ENCODE peak calls at places on chromosome 1, in seven cellular contexts. One of them, this sample, is unnamed.
A peak's percentile ranks its signal among the peaks of the same experiment; 100 is the strongest.

GRCh38 chr1:1221887-1222574 is 8.1 kb upstream of the TNFRSF4 start:
- DNase-seq in transverse colon: peak; percentile 44
- DNase-seq in CD4-positive, alpha-beta T cell: no peak
- DNase-seq in Calu3: no peak
- DNase-seq in cardiac muscle cell: no peak
- DNase-seq in B cell: no peak
- DNase-seq in endothelial cell of umbilical vein: no peak
- DNase-seq in this sample: no peak

GRCh38 chr1:80994934-80995333 is 805.8 kb upstream of the ADGRL2 start:
- DNase-seq in transverse colon: no peak
- DNase-seq in CD4-positive, alpha-beta T cell: no peak
- DNase-seq in Calu3: no peak
- DNase-seq in cardiac muscle cell: peak; percentile 5
- DNase-seq in B cell: no peak
- DNase-seq in endothelial cell of umbilical vein: no peak
- DNase-seq in this sample: no peak

GRCh38 chr1:201593200-201593828 is 54.4 kb downstream of the NAV1 start:
- DNase-seq in transverse colon: peak; percentile 44
- DNase-seq in CD4-positive, alpha-beta T cell: no peak
- DNase-seq in Calu3: no peak
- DNase-seq in cardiac muscle cell: peak; percentile 97
- DNase-seq in B cell: no peak
- DNase-seq in endothelial cell of umbilical vein: peak; percentile 85
- DNase-seq in this sample: no peak

GRCh38 chr1:29416825-29417557 is 180.7 kb downstream of the PTPRU start:
- DNase-seq in transverse colon: no peak
- DNase-seq in CD4-positive, alpha-beta T cell: no peak
- DNase-seq in Calu3: no peak
- DNase-seq in cardiac muscle cell: peak; percentile 69
- DNase-seq in B cell: no peak
- DNase-seq in endothelial cell of umbilical vein: no peak
- DNase-seq in this sample: no peak

GRCh38 chr1:162680419-162681126 is 48.3 kb downstream of the DDR2 start:
- DNase-seq in transverse colon: no peak
- DNase-seq in CD4-positive, alpha-beta T cell: no peak
- DNase-seq in Calu3: no peak
- DNase-seq in cardiac muscle cell: no peak
- DNase-seq in B cell: no peak
- DNase-seq in endothelial cell of umbilical vein: no peak
- DNase-seq in this sample: no peak

GRCh38 chr1:222042120-222042519 is 300.2 kb upstream of the DUSP10 start:
- DNase-seq in transverse colon: no peak
- DNase-seq in CD4-positive, alpha-beta T cell: no peak
- DNase-seq in Calu3: no peak
- DNase-seq in cardiac muscle cell: peak; percentile 13
- DNase-seq in B cell: no peak
- DNase-seq in endothelial cell of umbilical vein: no peak
- DNase-seq in this sample: no peak

GRCh38 chr1:101566883-101567538 is 330.2 kb downstream of the S1PR1 start:
- DNase-seq in transverse colon: peak; percentile 15
- DNase-seq in CD4-positive, alpha-beta T cell: no peak
- DNase-seq in Calu3: no peak
- DNase-seq in cardiac muscle cell: no peak
- DNase-seq in B cell: no peak
- DNase-seq in endothelial cell of umbilical vein: no peak
- DNase-seq in this sample: no peak

GRCh38 chr1:117662667-117663066 is 56.8 kb downstream of the TENT5C start:
- DNase-seq in transverse colon: no peak
- DNase-seq in CD4-positive, alpha-beta T cell: no peak
- DNase-seq in Calu3: no peak
- DNase-seq in cardiac muscle cell: no peak
- DNase-seq in B cell: no peak
- DNase-seq in endothelial cell of umbilical vein: no peak
- DNase-seq in this sample: no peak

GRCh38 chr1:231694465-231695077 is 68.0 kb downstream of the DISC1 start:
- DNase-seq in transverse colon: no peak
- DNase-seq in CD4-positive, alpha-beta T cell: no peak
- DNase-seq in Calu3: no peak
- DNase-seq in cardiac muscle cell: no peak
- DNase-seq in B cell: no peak
- DNase-seq in endothelial cell of umbilical vein: no peak
- DNase-seq in this sample: no peak

GRCh38 chr1:203040518-203041275 is 14.4 kb downstream of the PPFIA4 start:
- DNase-seq in transverse colon: no peak
- DNase-seq in CD4-positive, alpha-beta T cell: no peak
- DNase-seq in Calu3: no peak
- DNase-seq in cardiac muscle cell: no peak
- DNase-seq in B cell: no peak
- DNase-seq in endothelial cell of umbilical vein: no peak
- DNase-seq in this sample: no peak

GRCh38 chr1:203038217-203038741 is 12.0 kb downstream of the PPFIA4 start:
- DNase-seq in transverse colon: peak; percentile 18
- DNase-seq in CD4-positive, alpha-beta T cell: no peak
- DNase-seq in Calu3: no peak
- DNase-seq in cardiac muscle cell: peak; percentile 65
- DNase-seq in B cell: no peak
- DNase-seq in endothelial cell of umbilical vein: no peak
- DNase-seq in this sample: no peak

GRCh38 chr1:203041351-203041932 is 15.2 kb downstream of the PPFIA4 start:
- DNase-seq in transverse colon: no peak
- DNase-seq in CD4-positive, alpha-beta T cell: no peak
- DNase-seq in Calu3: no peak
- DNase-seq in cardiac muscle cell: no peak
- DNase-seq in B cell: no peak
- DNase-seq in endothelial cell of umbilical vein: no peak
- DNase-seq in this sample: no peak

GRCh38 chr1:203038891-203039608 is 12.8 kb downstream of the PPFIA4 start:
- DNase-seq in transverse colon: peak; percentile 74
- DNase-seq in CD4-positive, alpha-beta T cell: peak; percentile 46
- DNase-seq in Calu3: peak; percentile 83
- DNase-seq in cardiac muscle cell: peak; percentile 78
- DNase-seq in B cell: peak; percentile 72
- DNase-seq in endothelial cell of umbilical vein: peak; percentile 57
- DNase-seq in this sample: peak; percentile 56

GRCh38 chr1:203039609-203040517 is 13.6 kb downstream of the PPFIA4 start:
- DNase-seq in transverse colon: no peak
- DNase-seq in CD4-positive, alpha-beta T cell: no peak
- DNase-seq in Calu3: peak; percentile 26
- DNase-seq in cardiac muscle cell: no peak
- DNase-seq in B cell: no peak
- DNase-seq in endothelial cell of umbilical vein: no peak
- DNase-seq in this sample: no peak
- TF ChIP-seq CTCF in transverse colon: no peak
- TF ChIP-seq CTCF in CD4-positive, alpha-beta T cell: no peak
- TF ChIP-seq CTCF in Calu3: no peak
- TF ChIP-seq CTCF in cardiac muscle cell: peak; percentile 42
- TF ChIP-seq CTCF in B cell: peak; percentile 55
- TF ChIP-seq CTCF in endothelial cell of umbilical vein: no peak
- TF ChIP-seq CTCF in this sample: peak; percentile 33

GRCh38 chr1:212261361-212261929 is 23.8 kb upstream of the PPP2R5A start:
- DNase-seq in transverse colon: no peak
- DNase-seq in CD4-positive, alpha-beta T cell: no peak
- DNase-seq in Calu3: peak; percentile 27
- DNase-seq in cardiac muscle cell: no peak
- DNase-seq in B cell: no peak
- DNase-seq in endothelial cell of umbilical vein: no peak
- DNase-seq in this sample: no peak
- TF ChIP-seq CTCF in transverse colon: no peak
- TF ChIP-seq CTCF in CD4-positive, alpha-beta T cell: no peak
- TF ChIP-seq CTCF in Calu3: no peak
- TF ChIP-seq CTCF in cardiac muscle cell: no peak
- TF ChIP-seq CTCF in B cell: no peak
- TF ChIP-seq CTCF in endothelial cell of umbilical vein: no peak
- TF ChIP-seq CTCF in this sample: no peak

DNA sequence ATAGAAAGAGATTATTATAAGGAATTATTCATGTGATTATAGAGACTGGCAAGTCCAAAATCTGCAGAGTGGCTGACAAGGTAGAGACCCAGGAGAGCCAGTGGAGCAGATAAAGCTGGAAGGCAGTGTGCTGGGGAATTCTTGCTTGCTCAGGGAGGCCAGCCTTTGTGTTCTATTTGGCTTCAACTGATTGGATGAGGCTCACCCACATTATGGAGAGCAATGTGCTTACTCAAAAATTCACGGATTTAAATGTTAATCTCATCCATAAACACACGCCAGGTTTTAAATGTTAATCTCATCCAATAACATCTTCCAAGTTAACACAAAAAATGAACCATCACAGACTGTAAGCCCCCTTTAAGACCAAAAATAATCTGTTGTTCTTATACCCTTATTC is 30.2 kb upstream of the PHGDH start:
- DNase-seq in transverse colon: no peak
- DNase-seq in CD4-positive, alpha-beta T cell: no peak
- DNase-seq in Calu3: no peak
- DNase-seq in cardiac muscle cell: no peak
- DNase-seq in B cell: no peak
- DNase-seq in endothelial cell of umbilical vein: no peak
- DNase-seq in this sample: no peak
- TF ChIP-seq CTCF in transverse colon: no peak
- TF ChIP-seq CTCF in CD4-positive, alpha-beta T cell: no peak
- TF ChIP-seq CTCF in Calu3: no peak
- TF ChIP-seq CTCF in cardiac muscle cell: no peak
- TF ChIP-seq CTCF in B cell: no peak
- TF ChIP-seq CTCF in endothelial cell of umbilical vein: no peak
- TF ChIP-seq CTCF in this sample: no peak

GRCh38 chr1:8763888-8764287 is 53.6 kb downstream of the RERE start:
- DNase-seq in transverse colon: no peak
- DNase-seq in CD4-positive, alpha-beta T cell: no peak
- DNase-seq in Calu3: no peak
- DNase-seq in cardiac muscle cell: peak; percentile 48
- DNase-seq in B cell: peak; percentile 18
- DNase-seq in endothelial cell of umbilical vein: peak; percentile 13
- DNase-seq in this sample: no peak
- TF ChIP-seq CTCF in transverse colon: no peak
- TF ChIP-seq CTCF in CD4-positive, alpha-beta T cell: no peak
- TF ChIP-seq CTCF in Calu3: no peak
- TF ChIP-seq CTCF in cardiac muscle cell: no peak
- TF ChIP-seq CTCF in B cell: no peak
- TF ChIP-seq CTCF in endothelial cell of umbilical vein: no peak
- TF ChIP-seq CTCF in this sample: no peak

DNA sequence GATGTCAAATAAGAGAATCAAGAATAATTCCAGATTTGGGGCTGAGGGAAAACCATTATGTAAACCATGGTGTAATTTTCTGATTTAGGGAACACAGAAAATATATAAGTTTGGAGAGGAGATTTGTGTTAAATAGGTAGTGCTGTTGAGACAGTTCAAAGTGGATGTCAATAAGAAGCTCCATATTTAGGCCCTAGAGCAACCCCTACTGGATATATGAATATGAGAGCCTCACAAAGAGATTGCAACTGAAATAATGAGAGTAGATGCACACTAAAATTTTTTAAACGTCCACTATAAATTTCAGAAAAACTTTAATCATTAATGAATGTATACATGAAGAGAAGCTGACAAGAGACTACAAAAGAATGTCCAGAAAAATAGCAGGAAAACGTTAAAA is 1447.8 kb upstream of the PRMT6 start:
- DNase-seq in transverse colon: no peak
- DNase-seq in CD4-positive, alpha-beta T cell: no peak
- DNase-seq in Calu3: no peak
- DNase-seq in cardiac muscle cell: no peak
- DNase-seq in B cell: no peak
- DNase-seq in endothelial cell of umbilical vein: no peak
- DNase-seq in this sample: no peak
- TF ChIP-seq CTCF in transverse colon: no peak
- TF ChIP-seq CTCF in CD4-positive, alpha-beta T cell: no peak
- TF ChIP-seq CTCF in Calu3: no peak
- TF ChIP-seq CTCF in cardiac muscle cell: no peak
- TF ChIP-seq CTCF in B cell: no peak
- TF ChIP-seq CTCF in endothelial cell of umbilical vein: no peak
- TF ChIP-seq CTCF in this sample: no peak

GRCh38 chr1:61655453-61655852 is 69.5 kb downstream of the TM2D1 start:
- DNase-seq in transverse colon: no peak
- DNase-seq in CD4-positive, alpha-beta T cell: no peak
- DNase-seq in Calu3: no peak
- DNase-seq in cardiac muscle cell: no peak
- DNase-seq in B cell: no peak
- DNase-seq in endothelial cell of umbilical vein: no peak
- DNase-seq in this sample: no peak

GRCh38 chr1:61654067-61654466 is 70.9 kb downstream of the TM2D1 start:
- DNase-seq in transverse colon: no peak
- DNase-seq in CD4-positive, alpha-beta T cell: no peak
- DNase-seq in Calu3: no peak
- DNase-seq in cardiac muscle cell: no peak
- DNase-seq in B cell: no peak
- DNase-seq in endothelial cell of umbilical vein: no peak
- DNase-seq in this sample: no peak

DNA sequence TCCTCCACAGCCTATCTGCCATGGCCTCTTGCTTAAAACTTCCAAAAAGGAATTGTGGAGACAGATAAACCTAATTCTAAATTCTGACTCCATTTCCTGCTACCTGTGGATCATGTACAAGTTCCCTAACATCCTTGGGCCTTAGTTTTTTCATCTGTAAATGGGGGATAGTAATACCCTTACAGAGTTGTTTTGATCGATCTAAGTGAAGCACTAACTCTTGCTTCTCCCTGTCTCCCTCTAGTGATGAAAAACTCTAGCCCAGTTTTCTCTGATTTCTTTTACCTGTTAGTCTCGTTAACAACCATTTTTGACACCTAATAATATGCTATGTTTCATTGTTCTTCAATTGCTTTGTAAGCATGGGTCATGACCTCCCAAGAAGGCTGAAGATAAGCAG is 65.9 kb downstream of the TM2D1 start:
- DNase-seq in transverse colon: no peak
- DNase-seq in CD4-positive, alpha-beta T cell: no peak
- DNase-seq in Calu3: no peak
- DNase-seq in cardiac muscle cell: no peak
- DNase-seq in B cell: no peak
- DNase-seq in endothelial cell of umbilical vein: peak; percentile 11
- DNase-seq in this sample: no peak
- TF ChIP-seq CTCF in transverse colon: no peak
- TF ChIP-seq CTCF in CD4-positive, alpha-beta T cell: no peak
- TF ChIP-seq CTCF in Calu3: peak; percentile 18
- TF ChIP-seq CTCF in cardiac muscle cell: no peak
- TF ChIP-seq CTCF in B cell: no peak
- TF ChIP-seq CTCF in endothelial cell of umbilical vein: peak; percentile 14
- TF ChIP-seq CTCF in this sample: peak; percentile 39